ENCODE peak calls at places on chromosomes 2 and 18, in nine cellular contexts. One of them, this sample, is unnamed.

GRCh38 chr2:147525724-147526489 is 318.9 kb upstream of the ACVR2A start:
- DNase-seq in 8988T: no peak
- DNase-seq in T follicular helper cell: no peak
- DNase-seq in A549: no peak
- DNase-seq in T-helper 2 cell: no peak
- DNase-seq in A172: no peak
- DNase-seq in amniotic stem cell: no peak
- DNase-seq in naive thymus-derived CD8-positive, alpha-beta T cell: no peak
- DNase-seq in AG08395: no peak
- DNase-seq in this sample: no peak

GRCh38 chr2:160464996-160465395 is 28.6 kb downstream of the RBMS1 start:
- DNase-seq in A172: no peak
- DNase-seq in T follicular helper cell: no peak
- DNase-seq in T-helper 2 cell: no peak
- DNase-seq in AG08395: no peak
- DNase-seq in A549: no peak
- DNase-seq in naive thymus-derived CD8-positive, alpha-beta T cell: no peak
- DNase-seq in 8988T: no peak
- DNase-seq in amniotic stem cell: no peak
- DNase-seq in this sample: no peak

GRCh38 chr2:168246483-168247340 is 683 bp downstream of the STK39 start:
- DNase-seq in T follicular helper cell: peak; percentile 73
- DNase-seq in AG08395: peak; percentile 59
- DNase-seq in A172: peak; percentile 44
- DNase-seq in naive thymus-derived CD8-positive, alpha-beta T cell: peak; percentile 80
- DNase-seq in T-helper 2 cell: peak; percentile 84
- DNase-seq in 8988T: peak; percentile 63
- DNase-seq in A549: peak; percentile 38
- DNase-seq in amniotic stem cell: peak; percentile 49
- DNase-seq in this sample: peak; percentile 84

GRCh38 chr2:230790981-230791380 is 73.8 kb upstream of the ITM2C start:
- DNase-seq in 8988T: no peak
- DNase-seq in amniotic stem cell: no peak
- DNase-seq in T-helper 2 cell: no peak
- DNase-seq in naive thymus-derived CD8-positive, alpha-beta T cell: no peak
- DNase-seq in A549: no peak
- DNase-seq in AG08395: no peak
- DNase-seq in T follicular helper cell: no peak
- DNase-seq in A172: no peak
- DNase-seq in this sample: no peak

GRCh38 chr2:231780123-231780908 is 766 bp downstream of the PDE6D start:
- DNase-seq in T-helper 2 cell: no peak
- DNase-seq in T follicular helper cell: no peak
- DNase-seq in amniotic stem cell: peak; percentile 11
- DNase-seq in A172: no peak
- DNase-seq in 8988T: peak; percentile 16
- DNase-seq in AG08395: peak; percentile 14
- DNase-seq in A549: no peak
- DNase-seq in naive thymus-derived CD8-positive, alpha-beta T cell: no peak
- DNase-seq in this sample: no peak

GRCh38 chr2:226581661-226582060 is 218.0 kb downstream of the IRS1 start:
- DNase-seq in T-helper 2 cell: no peak
- DNase-seq in T follicular helper cell: no peak
- DNase-seq in naive thymus-derived CD8-positive, alpha-beta T cell: no peak
- DNase-seq in A549: no peak
- DNase-seq in 8988T: no peak
- DNase-seq in amniotic stem cell: no peak
- DNase-seq in A172: peak; percentile 25
- DNase-seq in AG08395: no peak
- DNase-seq in this sample: no peak

GRCh38 chr2:98757904-98758421 is 27.0 kb upstream of the MGAT4A start:
- DNase-seq in 8988T: peak; percentile 73
- DNase-seq in T-helper 2 cell: peak; percentile 31
- DNase-seq in A172: peak; percentile 93
- DNase-seq in T follicular helper cell: peak; percentile 51
- DNase-seq in amniotic stem cell: peak; percentile 10
- DNase-seq in naive thymus-derived CD8-positive, alpha-beta T cell: peak; percentile 59
- DNase-seq in A549: peak; percentile 34
- DNase-seq in AG08395: peak; percentile 94
- DNase-seq in this sample: peak; percentile 49

GRCh38 chr2:133774675-133775005 is 206.4 kb upstream of the NCKAP5 start:
- DNase-seq in A172: no peak
- DNase-seq in 8988T: no peak
- DNase-seq in AG08395: no peak
- DNase-seq in naive thymus-derived CD8-positive, alpha-beta T cell: no peak
- DNase-seq in T-helper 2 cell: no peak
- DNase-seq in amniotic stem cell: no peak
- DNase-seq in T follicular helper cell: no peak
- DNase-seq in A549: no peak
- DNase-seq in this sample: no peak

GRCh38 chr2:9410108-9410507 is 13.2 kb downstream of the ITGB1BP1 start:
- DNase-seq in naive thymus-derived CD8-positive, alpha-beta T cell: no peak
- DNase-seq in T-helper 2 cell: no peak
- DNase-seq in amniotic stem cell: no peak
- DNase-seq in AG08395: no peak
- DNase-seq in T follicular helper cell: no peak
- DNase-seq in A172: no peak
- DNase-seq in 8988T: no peak
- DNase-seq in A549: no peak
- DNase-seq in this sample: no peak

GRCh38 chr2:128262315-128263253 is 56.1 kb downstream of the HS6ST1 start:
- DNase-seq in amniotic stem cell: no peak
- DNase-seq in naive thymus-derived CD8-positive, alpha-beta T cell: no peak
- DNase-seq in A172: no peak
- DNase-seq in AG08395: no peak
- DNase-seq in T follicular helper cell: no peak
- DNase-seq in T-helper 2 cell: no peak
- DNase-seq in 8988T: no peak
- DNase-seq in A549: no peak
- DNase-seq in this sample: no peak

GRCh38 chr2:32711219-32711618 is 83.4 kb downstream of the TTC27 start:
- DNase-seq in 8988T: no peak
- DNase-seq in AG08395: peak; percentile 19
- DNase-seq in T follicular helper cell: no peak
- DNase-seq in A549: no peak
- DNase-seq in naive thymus-derived CD8-positive, alpha-beta T cell: no peak
- DNase-seq in amniotic stem cell: peak; percentile 29
- DNase-seq in A172: peak; percentile 63
- DNase-seq in T-helper 2 cell: no peak
- DNase-seq in this sample: no peak

GRCh38 chr18:43789234-43790000 is 512.1 kb upstream of the SYT4 start:
- DNase-seq in T-helper 2 cell: no peak
- DNase-seq in 8988T: no peak
- DNase-seq in AG08395: peak; percentile 7
- DNase-seq in A549: no peak
- DNase-seq in naive thymus-derived CD8-positive, alpha-beta T cell: no peak
- DNase-seq in A172: no peak
- DNase-seq in T follicular helper cell: no peak
- DNase-seq in amniotic stem cell: no peak
- DNase-seq in this sample: no peak

GRCh38 chr2:45170191-45170975 is 161.1 kb upstream of the SIX2 start:
- DNase-seq in naive thymus-derived CD8-positive, alpha-beta T cell: no peak
- DNase-seq in A549: no peak
- DNase-seq in AG08395: no peak
- DNase-seq in T-helper 2 cell: no peak
- DNase-seq in amniotic stem cell: no peak
- DNase-seq in A172: no peak
- DNase-seq in 8988T: no peak
- DNase-seq in T follicular helper cell: no peak
- DNase-seq in this sample: no peak

GRCh38 chr2:233928594-233929351 is 11.6 kb downstream of the TRPM8 start:
- DNase-seq in AG08395: no peak
- DNase-seq in amniotic stem cell: no peak
- DNase-seq in T-helper 2 cell: no peak
- DNase-seq in A549: peak; percentile 16
- DNase-seq in 8988T: peak; percentile 26
- DNase-seq in naive thymus-derived CD8-positive, alpha-beta T cell: no peak
- DNase-seq in T follicular helper cell: no peak
- DNase-seq in A172: peak; percentile 46
- DNase-seq in this sample: no peak

GRCh38 chr2:208490492-208490891 is 83.9 kb downstream of the PTH2R start:
- DNase-seq in 8988T: no peak
- DNase-seq in A549: no peak
- DNase-seq in T-helper 2 cell: no peak
- DNase-seq in T follicular helper cell: no peak
- DNase-seq in A172: no peak
- DNase-seq in AG08395: no peak
- DNase-seq in amniotic stem cell: no peak
- DNase-seq in naive thymus-derived CD8-positive, alpha-beta T cell: no peak
- DNase-seq in this sample: no peak

GRCh38 chr18:67131498-67131897 is 385.0 kb downstream of the DSEL start:
- DNase-seq in T-helper 2 cell: no peak
- DNase-seq in naive thymus-derived CD8-positive, alpha-beta T cell: no peak
- DNase-seq in A549: no peak
- DNase-seq in T follicular helper cell: no peak
- DNase-seq in AG08395: no peak
- DNase-seq in amniotic stem cell: no peak
- DNase-seq in 8988T: no peak
- DNase-seq in A172: no peak
- DNase-seq in this sample: no peak

GRCh38 chr2:46552086-46552485 is 72.7 kb downstream of the TMEM247 start:
- DNase-seq in naive thymus-derived CD8-positive, alpha-beta T cell: no peak
- DNase-seq in amniotic stem cell: no peak
- DNase-seq in T-helper 2 cell: no peak
- DNase-seq in A172: no peak
- DNase-seq in 8988T: no peak
- DNase-seq in AG08395: no peak
- DNase-seq in A549: no peak
- DNase-seq in T follicular helper cell: no peak
- DNase-seq in this sample: no peak

GRCh38 chr2:121648206-121648605 is 1.1 kb downstream of the CLASP1 start:
- DNase-seq in T follicular helper cell: no peak
- DNase-seq in A549: no peak
- DNase-seq in 8988T: no peak
- DNase-seq in amniotic stem cell: no peak
- DNase-seq in A172: peak; percentile 29
- DNase-seq in AG08395: no peak
- DNase-seq in T-helper 2 cell: no peak
- DNase-seq in naive thymus-derived CD8-positive, alpha-beta T cell: no peak
- DNase-seq in this sample: no peak

GRCh38 chr2:217990389-217990788 is 12.4 kb downstream of the TNS1 start:
- DNase-seq in amniotic stem cell: no peak
- DNase-seq in T follicular helper cell: no peak
- DNase-seq in T-helper 2 cell: no peak
- DNase-seq in A172: no peak
- DNase-seq in naive thymus-derived CD8-positive, alpha-beta T cell: no peak
- DNase-seq in A549: no peak
- DNase-seq in 8988T: no peak
- DNase-seq in AG08395: no peak
- DNase-seq in this sample: no peak

GRCh38 chr2:62014102-62014501 is 108.6 kb downstream of the COMMD1 start:
- DNase-seq in amniotic stem cell: peak; percentile 14
- DNase-seq in 8988T: no peak
- DNase-seq in AG08395: peak; percentile 47
- DNase-seq in T-helper 2 cell: no peak
- DNase-seq in A172: no peak
- DNase-seq in naive thymus-derived CD8-positive, alpha-beta T cell: no peak
- DNase-seq in A549: no peak
- DNase-seq in T follicular helper cell: no peak
- DNase-seq in this sample: no peak

GRCh38 chr2:41768301-41768700 is 279.5 kb upstream of the PKDCC start:
- DNase-seq in naive thymus-derived CD8-positive, alpha-beta T cell: no peak
- DNase-seq in 8988T: no peak
- DNase-seq in AG08395: no peak
- DNase-seq in T follicular helper cell: no peak
- DNase-seq in T-helper 2 cell: no peak
- DNase-seq in amniotic stem cell: no peak
- DNase-seq in A549: no peak
- DNase-seq in A172: no peak
- DNase-seq in this sample: no peak

GRCh38 chr2:136324966-136325365 is 207.0 kb upstream of the CXCR4 start:
- DNase-seq in A172: no peak
- DNase-seq in naive thymus-derived CD8-positive, alpha-beta T cell: no peak
- DNase-seq in AG08395: no peak
- DNase-seq in 8988T: no peak
- DNase-seq in A549: no peak
- DNase-seq in T follicular helper cell: no peak
- DNase-seq in amniotic stem cell: no peak
- DNase-seq in T-helper 2 cell: no peak
- DNase-seq in this sample: no peak

GRCh38 chr2:217935901-217936684 is 66.7 kb downstream of the TNS1 start:
- DNase-seq in A172: peak; percentile 6
- DNase-seq in naive thymus-derived CD8-positive, alpha-beta T cell: no peak
- DNase-seq in AG08395: peak; percentile 63
- DNase-seq in T follicular helper cell: no peak
- DNase-seq in A549: no peak
- DNase-seq in T-helper 2 cell: no peak
- DNase-seq in 8988T: no peak
- DNase-seq in amniotic stem cell: no peak
- DNase-seq in this sample: no peak

GRCh38 chr18:79609841-79610281 is 69.7 kb upstream of the CTDP1 start:
- DNase-seq in T follicular helper cell: no peak
- DNase-seq in 8988T: no peak
- DNase-seq in amniotic stem cell: no peak
- DNase-seq in AG08395: no peak
- DNase-seq in A549: no peak
- DNase-seq in A172: no peak
- DNase-seq in T-helper 2 cell: no peak
- DNase-seq in naive thymus-derived CD8-positive, alpha-beta T cell: no peak
- DNase-seq in this sample: no peak

GRCh38 chr2:24635181-24635580 is 144.1 kb downstream of the NCOA1 start:
- DNase-seq in T follicular helper cell: no peak
- DNase-seq in amniotic stem cell: no peak
- DNase-seq in T-helper 2 cell: no peak
- DNase-seq in naive thymus-derived CD8-positive, alpha-beta T cell: no peak
- DNase-seq in A549: no peak
- DNase-seq in A172: no peak
- DNase-seq in 8988T: no peak
- DNase-seq in AG08395: peak; percentile 70
- DNase-seq in this sample: no peak

GRCh38 chr2:62871506-62871905 is 166.0 kb downstream of the EHBP1 start:
- DNase-seq in A549: no peak
- DNase-seq in T follicular helper cell: no peak
- DNase-seq in AG08395: no peak
- DNase-seq in A172: no peak
- DNase-seq in T-helper 2 cell: no peak
- DNase-seq in 8988T: no peak
- DNase-seq in naive thymus-derived CD8-positive, alpha-beta T cell: no peak
- DNase-seq in amniotic stem cell: no peak
- DNase-seq in this sample: no peak

GRCh38 chr18:57898506-57899124 is 95.5 kb upstream of the ATP8B1 start:
- DNase-seq in T follicular helper cell: no peak
- DNase-seq in A549: no peak
- DNase-seq in 8988T: no peak
- DNase-seq in AG08395: peak; percentile 90
- DNase-seq in naive thymus-derived CD8-positive, alpha-beta T cell: no peak
- DNase-seq in amniotic stem cell: peak; percentile 6
- DNase-seq in T-helper 2 cell: no peak
- DNase-seq in A172: peak; percentile 72
- DNase-seq in this sample: no peak

GRCh38 chr2:173719471-173719870 is 245.7 kb downstream of the SP3 start:
- DNase-seq in 8988T: no peak
- DNase-seq in A549: no peak
- DNase-seq in naive thymus-derived CD8-positive, alpha-beta T cell: no peak
- DNase-seq in amniotic stem cell: no peak
- DNase-seq in AG08395: no peak
- DNase-seq in A172: no peak
- DNase-seq in T follicular helper cell: no peak
- DNase-seq in T-helper 2 cell: no peak
- DNase-seq in this sample: no peak

This sample was measured in T-helper 17 cell.